ENCODE peak calls at places on chromosomes 5 and 9, in nine cellular contexts. B is SW480; A is effector memory CD4-positive, alpha-beta T cell; R is AG08396; V is dorsolateral prefrontal cortex; O is iris pigment epithelial cell; F is stimulated activated CD4-positive, alpha-beta T cell treated with anti-CD3 and anti-CD28 coated beads, Interleukin-12 subunit alpha, Interleukin-12 subunit beta, amount 100 ng/mL, for 48 hours; I is GM04504; D is NCI-H460. M is an unnamed sample.

GRCh38 chr9:33320568-33321261 is 30.4 kb downstream of the NFX1 start:
- DNase-seq in B (no peak), A (no peak), R (peak), V (no peak), O (peak), F (no peak), I (peak), D (peak), M (no peak)

GRCh38 chr5:27191786-27192505 is 153.6 kb upstream of the CDH9 start:
- DNase-seq in B (no peak), A (no peak), R (no peak), V (no peak), O (peak), F (no peak), I (no peak), D (no peak), M (no peak)

GRCh38 chr9:71286146-71286545 is 164.7 kb upstream of the TRPM3 start:
- DNase-seq in B (no peak), A (no peak), R (no peak), V (no peak), O (no peak), F (no peak), I (no peak), D (no peak), M (no peak)

GRCh38 chr9:79542735-79543504 is 28.8 kb upstream of the TLE4 start:
- DNase-seq in B (no peak), A (no peak), R (no peak), V (no peak), O (no peak), F (no peak), I (no peak), D (no peak), M (no peak)

GRCh38 chr5:181037365-181037861 is 2.7 kb upstream of the BTNL9 start:
- DNase-seq in B (peak), A (no peak), R (no peak), V (no peak), O (no peak), F (no peak), I (no peak), D (no peak), M (no peak)

GRCh38 chr9:115653231-115653630 is 500.4 kb upstream of the PAPPA start:
- DNase-seq in B (no peak), A (no peak), R (peak), V (no peak), O (peak), F (no peak), I (no peak), D (no peak), M (no peak)

GRCh38 chr9:5593904-5594303 is 35.0 kb upstream of the RIC1 start:
- DNase-seq in B (no peak), A (no peak), R (no peak), V (no peak), O (no peak), F (no peak), I (no peak), D (no peak), M (no peak)

GRCh38 chr5:65441800-65442199 is 39.9 kb downstream of the ADAMTS6 start:
- DNase-seq in B (no peak), A (no peak), R (no peak), V (no peak), O (no peak), F (no peak), I (no peak), D (no peak), M (no peak)

GRCh38 chr9:81417299-81417675 is 272.1 kb downstream of the TLE1 start:
- DNase-seq in B (no peak), A (no peak), R (no peak), V (no peak), O (no peak), F (no peak), I (no peak), D (no peak), M (no peak)

GRCh38 chr5:92332039-92332438 is 948.9 kb upstream of the ARRDC3 start:
- DNase-seq in B (no peak), A (no peak), R (peak), V (no peak), O (peak), F (no peak), I (no peak), D (no peak), M (no peak)

GRCh38 chr9:137784641-137785513 is 92.7 kb upstream of the CACNA1B start:
- DNase-seq in B (no peak), A (no peak), R (no peak), V (no peak), O (no peak), F (no peak), I (no peak), D (no peak), M (no peak)

GRCh38 chr5:174235226-174235992 is 189.9 kb downstream of the NSG2 start:
- DNase-seq in B (no peak), A (no peak), R (no peak), V (no peak), O (no peak), F (no peak), I (no peak), D (no peak), M (no peak)

GRCh38 chr9:26292943-26293342 is 599.7 kb downstream of the CAAP1 start:
- DNase-seq in B (no peak), A (no peak), R (peak), V (no peak), O (peak), F (no peak), I (peak), D (peak), M (no peak)

GRCh38 chr5:170630711-170631141 is 126.9 kb downstream of the KCNIP1 start:
- DNase-seq in B (no peak), A (no peak), R (no peak), V (no peak), O (no peak), F (no peak), I (no peak), D (no peak), M (no peak)

GRCh38 chr9:91089405-91090131 is 272.1 kb downstream of the AUH start:
- DNase-seq in B (peak), A (no peak), R (no peak), V (no peak), O (peak), F (no peak), I (no peak), D (peak), M (no peak)